ENCODE peak calls at places on chromosomes 16 and 17, in seven cellular contexts. N is osteoblast, L is natural killer cell, Z is neural crest cell, H is AG09309, G is IMR-90, O is AG09319. D is an unnamed sample.

GRCh38 chr17:17350491-17351355 is 47.5 kb downstream of the NT5M start:
- DNase-seq in N (peak; percentile 98), Z (no peak), O (no peak), G (peak; percentile 54), L (no peak), H (no peak), D (no peak)

GRCh38 chr17:47204722-47205418 is 4.3 kb upstream of the MYL4 start:
- DNase-seq in Z (no peak), H (no peak), N (peak; percentile 51), O (no peak), L (no peak), G (peak; percentile 47), D (no peak)

GRCh38 chr16:4160663-4161436 is 44.6 kb upstream of the ADCY9 start:
- DNase-seq in O (no peak), G (no peak), Z (no peak), N (no peak), L (no peak), H (no peak), D (no peak)

GRCh38 chr17:73066148-73066884 is 26.2 kb downstream of the SLC39A11 start:
- DNase-seq in G (peak; percentile 67), L (no peak), O (no peak), N (no peak), H (no peak), Z (no peak), D (no peak)

GRCh38 chr17:83117594-83117993 is 38.2 kb downstream of the METRNL start:
- DNase-seq in L (no peak), Z (no peak), H (no peak), G (no peak), O (no peak), N (no peak), D (no peak)

GRCh38 chr16:56603589-56603988 is 4.8 kb upstream of the MT2A start:
- DNase-seq in O (no peak), Z (no peak), L (no peak), H (no peak), N (no peak), G (peak; percentile 53), D (no peak)

GRCh38 chr16:2026461-2027023 is at the start of gene NHERF2:
- DNase-seq in N (peak; percentile 96), L (no peak), O (no peak), Z (no peak), H (no peak), G (no peak), D (no peak)

GRCh38 chr16:13453325-13453724 is 466.6 kb upstream of the ERCC4 start:
- DNase-seq in L (no peak), N (no peak), Z (no peak), G (no peak), H (no peak), O (no peak), D (no peak)

GRCh38 chr17:49760909-49761558 is 2.9 kb downstream of the FAM117A start:
- DNase-seq in Z (no peak), N (peak; percentile 53), O (no peak), H (no peak), L (no peak), G (no peak), D (no peak)

GRCh38 chr16:13441675-13442074 is 478.3 kb upstream of the ERCC4 start:
- DNase-seq in Z (no peak), H (no peak), L (no peak), G (no peak), O (no peak), N (no peak), D (no peak)

GRCh38 chr17:80030730-80031410 is 4.8 kb downstream of the TBC1D16 start:
- DNase-seq in O (no peak), H (no peak), L (no peak), N (peak; percentile 4), G (no peak), Z (no peak), D (no peak)

GRCh38 chr17:59972778-59973177 is 8.2 kb upstream of the RNFT1 start:
- DNase-seq in O (no peak), H (no peak), Z (no peak), G (peak; percentile 9), L (no peak), N (no peak), D (no peak)

GRCh38 chr16:77784441-77785356 is 3.7 kb upstream of the VAT1L start:
- DNase-seq in O (no peak), G (no peak), N (peak; percentile 70), H (no peak), L (no peak), Z (no peak), D (no peak)

GRCh38 chr17:81966343-81967243 is 5.6 kb upstream of the NOTUM start:
- DNase-seq in O (no peak), N (peak; percentile 87), G (peak; percentile 24), L (no peak), Z (peak; percentile 54), H (no peak), D (no peak)

GRCh38 chr17:33572615-33573014 is 279.5 kb upstream of the ASIC2 start:
- DNase-seq in N (no peak), H (no peak), L (no peak), O (no peak), Z (no peak), G (no peak), D (peak; percentile 12)

GRCh38 chr16:12079411-12079965 is 103.0 kb downstream of the SNX29 start:
- DNase-seq in G (no peak), H (no peak), N (no peak), O (no peak), Z (no peak), L (no peak), D (no peak)

GRCh38 chr16:24130494-24131085 is 125.5 kb upstream of the CACNG3 start:
- DNase-seq in G (no peak), Z (no peak), N (no peak), H (no peak), L (no peak), O (no peak), D (no peak)

GRCh38 chr17:13931111-13931526 is 138.2 kb upstream of the COX10 start:
- DNase-seq in G (peak; percentile 19), H (peak; percentile 23), L (no peak), Z (no peak), O (peak; percentile 38), N (no peak), D (no peak)

GRCh38 chr17:68034452-68034776 is 1.1 kb upstream of the KPNA2 start:
- DNase-seq in H (no peak), N (no peak), O (no peak), Z (no peak), L (no peak), G (no peak), D (no peak)

GRCh38 chr16:81185416-81185815 is 53.1 kb upstream of the BCO1 start:
- DNase-seq in G (no peak), Z (no peak), N (no peak), H (no peak), L (no peak), O (no peak), D (no peak)

GRCh38 chr16:81189100-81189664 is 49.3 kb upstream of the BCO1 start:
- DNase-seq in G (peak; percentile 48), N (peak; percentile 87), O (peak; percentile 38), Z (no peak), H (peak; percentile 24), L (no peak), D (no peak)

GRCh38 chr16:81195907-81196534 is 42.5 kb upstream of the BCO1 start:
- DNase-seq in N (no peak), H (no peak), Z (no peak), L (no peak), O (no peak), G (no peak), D (no peak)

DNA sequence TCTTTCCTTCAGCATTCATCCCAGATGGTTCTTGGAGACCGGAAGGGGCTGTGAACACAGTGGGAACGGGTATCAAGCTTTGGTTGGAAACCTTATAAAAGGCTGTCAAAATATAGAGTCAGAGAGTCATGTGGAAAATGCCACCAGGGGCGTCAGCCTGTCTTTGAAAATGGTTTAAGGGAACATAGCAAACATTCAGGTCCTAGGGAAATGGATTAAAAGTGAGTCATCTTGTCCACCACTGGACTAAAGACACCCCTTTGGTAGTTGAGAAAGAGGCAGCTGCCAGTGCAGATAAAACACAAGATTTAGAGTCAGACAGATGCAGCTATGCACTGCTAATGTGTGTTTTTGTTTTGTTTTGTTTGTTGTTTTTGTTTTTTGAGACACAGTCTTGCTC is 47.8 kb upstream of the BCO1 start:
- DNase-seq in Z (no peak), L (no peak), G (peak; percentile 62), N (peak; percentile 92), O (no peak), H (peak; percentile 17), D (no peak)
- TF ChIP-seq CTCF in Z (no peak), L (no peak), G (no peak), N (no peak), O (no peak), H (no peak), D (no peak)

DNA sequence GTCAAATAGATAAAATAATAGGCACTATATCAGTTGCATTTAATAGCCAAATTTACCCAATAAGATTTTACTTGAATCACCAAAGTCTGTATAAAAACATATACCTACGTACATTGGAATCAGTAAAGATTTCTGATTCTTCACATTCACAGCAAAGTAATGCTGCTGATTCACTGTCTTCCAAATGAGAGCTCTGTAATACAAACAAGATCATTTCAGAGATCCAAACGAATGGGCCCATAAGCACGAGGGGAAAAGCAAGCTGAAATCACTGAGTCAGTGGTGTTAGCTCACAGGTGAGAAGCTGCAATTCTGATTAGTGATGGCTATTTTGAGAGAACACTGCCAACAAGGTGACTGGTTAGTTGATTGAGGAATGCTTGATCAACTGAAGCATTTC is 81.3 kb downstream of the SSH2 start:
- DNase-seq in Z (no peak), N (no peak), O (no peak), H (no peak), L (no peak), G (peak; percentile 81), D (no peak)
- TF ChIP-seq CTCF in Z (no peak), N (no peak), O (no peak), H (no peak), L (no peak), G (no peak), D (no peak)

DNA sequence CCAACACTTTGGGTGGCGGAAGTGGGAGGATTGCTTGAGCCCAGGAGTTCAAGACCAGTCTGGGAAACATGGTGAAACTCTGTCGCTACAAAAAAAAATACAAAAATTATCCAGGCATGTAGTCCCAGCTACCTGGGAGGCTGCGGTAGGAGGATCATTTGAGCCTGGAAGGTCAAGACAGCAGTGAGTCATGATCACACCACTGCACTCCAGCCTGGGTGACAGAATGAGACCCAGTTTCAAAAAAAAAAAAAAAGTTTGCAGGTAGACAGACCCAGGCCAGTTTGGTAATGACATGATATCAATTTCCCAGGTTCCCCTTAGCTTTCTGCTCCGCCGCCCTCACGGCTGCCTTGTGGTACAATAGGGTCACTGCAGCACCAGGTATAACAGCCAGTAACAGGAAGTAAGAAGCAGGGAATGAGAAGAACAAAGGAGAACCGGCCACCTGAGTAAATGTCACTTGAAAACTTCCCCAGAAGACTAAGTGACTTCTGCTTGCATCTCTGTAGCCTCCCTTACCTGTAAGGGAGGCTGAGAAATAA is 201.2 kb upstream of the HSBP1 start:
- DNase-seq in N (no peak), H (no peak), Z (no peak), L (no peak), O (no peak), G (no peak), D (no peak)
- TF ChIP-seq CTCF in N (no peak), H (no peak), Z (peak; percentile 17), L (no peak), O (no peak), G (no peak), D (peak; percentile 29)

DNA sequence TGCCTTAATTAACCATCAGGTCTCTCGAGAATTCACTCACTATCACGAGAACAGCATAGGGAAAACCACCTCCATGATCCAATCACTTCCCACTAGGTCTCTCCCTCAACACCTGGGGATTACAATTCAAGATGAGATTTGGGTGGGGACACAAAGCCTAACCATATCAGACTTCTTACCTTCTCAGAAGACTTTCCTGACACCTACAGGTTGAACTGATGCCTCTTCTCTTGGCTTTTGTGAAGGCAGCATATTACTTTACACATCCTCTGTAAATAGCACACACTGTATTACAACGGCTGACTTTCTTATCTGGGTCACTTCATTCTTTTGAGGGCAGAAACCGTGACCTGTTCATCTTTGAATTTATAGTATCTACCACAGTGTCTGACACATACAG is 23.6 kb downstream of the BMERB1 start:
- DNase-seq in N (no peak), L (no peak), O (no peak), G (no peak), Z (no peak), H (no peak), D (no peak)
- TF ChIP-seq CTCF in N (no peak), L (no peak), O (no peak), G (no peak), Z (no peak), H (no peak), D (no peak)